ENCODE peak calls at places on chromosomes 12 and 14, in nine cellular contexts. F, K, E, P, I, U, Z, O and W are unnamed samples.

GRCh38 chr14:96104469-96105057 is 65.4 kb downstream of the C14orf132 start:
- DNase-seq in F (no peak), K (peak; percentile 80), E (no peak), P (peak; percentile 100), I (no peak), U (no peak), Z (peak; percentile 24), O (peak; percentile 98), W (peak; percentile 76)

GRCh38 chr12:43965899-43966298 is 130.0 kb downstream of the TMEM117 start:
- DNase-seq in F (no peak), K (no peak), E (no peak), P (no peak), I (no peak), U (no peak), Z (no peak), O (no peak), W (no peak)

GRCh38 chr12:11894890-11895289 is 175.8 kb upstream of the BCL2L14 start:
- DNase-seq in F (no peak), K (no peak), E (peak; percentile 44), P (no peak), I (no peak), U (no peak), Z (no peak), O (no peak), W (peak; percentile 92)

GRCh38 chr12:81670759-81671158 is 88.4 kb downstream of the PPFIA2 start:
- DNase-seq in F (no peak), K (no peak), E (no peak), P (no peak), I (no peak), U (no peak), Z (no peak), O (no peak), W (no peak)

GRCh38 chr14:98952595-98953325 is 319.2 kb downstream of the BCL11B start:
- DNase-seq in F (peak; percentile 23), K (no peak), E (no peak), P (no peak), I (no peak), U (no peak), Z (no peak), O (peak; percentile 86), W (no peak)

GRCh38 chr12:16788888-16789790 is 183.2 kb upstream of the LMO3 start:
- DNase-seq in F (no peak), K (no peak), E (peak; percentile 31), P (no peak), I (no peak), U (no peak), Z (no peak), O (no peak), W (peak; percentile 73)

GRCh38 chr14:32078794-32079663 is 1.9 kb downstream of the ARHGAP5 start:
- DNase-seq in F (peak; percentile 69), K (peak; percentile 35), E (peak; percentile 24), P (peak; percentile 58), I (no peak), U (no peak), Z (peak; percentile 96), O (peak; percentile 73), W (no peak)

GRCh38 chr14:104268725-104269436 is 130.5 kb downstream of the KIF26A start:
- DNase-seq in F (no peak), K (no peak), E (no peak), P (no peak), I (peak; percentile 27), U (no peak), Z (no peak), O (no peak), W (no peak)

GRCh38 chr12:49041036-49041880 is 19.3 kb downstream of the KMT2D start:
- DNase-seq in F (no peak), K (no peak), E (no peak), P (peak; percentile 21), I (no peak), U (no peak), Z (no peak), O (no peak), W (no peak)

GRCh38 chr12:119229837-119230236 is 51.1 kb downstream of the HSPB8 start:
- DNase-seq in F (peak; percentile 59), K (peak; percentile 69), E (peak; percentile 84), P (peak; percentile 43), I (peak; percentile 90), U (peak; percentile 72), Z (peak; percentile 55), O (peak; percentile 35), W (no peak)

GRCh38 chr12:65695077-65695865 is 129.0 kb upstream of the HMGA2 start:
- DNase-seq in F (peak; percentile 93), K (peak; percentile 69), E (no peak), P (no peak), I (no peak), U (no peak), Z (peak; percentile 15), O (peak; percentile 99), W (no peak)

GRCh38 chr12:22275847-22276246 is 58.7 kb downstream of the ST8SIA1 start:
- DNase-seq in F (no peak), K (peak; percentile 81), E (no peak), P (peak; percentile 98), I (peak; percentile 63), U (no peak), Z (no peak), O (peak; percentile 99), W (no peak)

GRCh38 chr12:25977047-25977446 is 18.6 kb downstream of the RASSF8 start:
- DNase-seq in F (no peak), K (no peak), E (peak; percentile 56), P (peak; percentile 37), I (no peak), U (no peak), Z (no peak), O (peak; percentile 97), W (no peak)

DNA sequence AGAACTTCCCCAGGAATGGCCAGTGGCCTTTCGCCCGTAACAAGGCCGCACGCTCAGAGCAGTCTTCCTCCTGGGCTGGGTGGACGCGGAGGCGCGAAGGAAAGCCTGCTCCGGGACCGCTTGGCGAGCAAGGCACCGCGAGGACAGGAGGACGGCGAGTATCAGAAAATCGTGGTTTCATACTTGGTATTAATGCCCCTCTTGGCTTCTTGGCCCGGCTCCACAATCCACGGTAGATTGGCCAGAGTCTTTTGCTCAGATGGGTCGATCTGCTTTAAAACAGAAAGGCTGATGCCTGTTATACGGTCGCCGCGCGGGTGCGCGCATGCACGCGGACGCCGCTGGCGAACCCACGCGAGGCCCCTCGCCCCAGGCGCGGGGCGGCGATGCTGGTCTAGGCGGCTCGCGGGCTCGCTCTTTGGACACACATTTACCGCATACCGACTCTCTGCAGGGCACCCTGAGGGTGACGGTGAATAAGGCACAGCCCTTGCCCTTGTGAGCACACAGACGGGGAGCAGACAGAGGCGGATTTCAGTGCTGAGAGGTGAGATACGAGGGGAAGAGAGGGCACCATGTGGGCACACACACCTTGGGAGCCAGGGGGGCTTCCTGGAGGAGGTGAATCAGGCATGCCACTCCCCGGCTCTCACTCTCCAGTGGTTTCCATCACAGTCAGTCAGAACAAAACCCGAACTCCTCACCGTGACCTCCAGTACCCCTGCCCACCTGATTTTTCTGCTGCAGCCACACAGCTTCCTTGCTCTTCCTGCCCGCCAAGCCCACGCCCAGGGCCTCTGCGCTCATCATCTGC is 100.7 kb downstream of the APAF1 start:
- DNase-seq in F (no peak), K (no peak), E (peak; percentile 26), P (peak; percentile 59), I (peak; percentile 46), U (no peak), Z (no peak), O (no peak), W (no peak)
- H3K4me2 ChIP-seq in F (no peak overlapping the region), K (peak overlapping the region; percentile 76), E (peak overlapping the region; percentile 72), P (peak overlapping the region; percentile 51), I (peak overlapping the region; percentile 67), U (no peak overlapping the region), Z (peak overlapping the region; percentile 75), O (peak overlapping the region; percentile 80), W (peak overlapping the region; percentile 48)

GRCh38 chr12:612293-612692 is 51.0 kb downstream of the NINJ2 start:
- DNase-seq in F (no peak), K (no peak), E (no peak), P (no peak), I (no peak), U (no peak), Z (no peak), O (no peak), W (no peak)

GRCh38 chr12:615620-616019 is 47.6 kb downstream of the NINJ2 start:
- DNase-seq in F (no peak), K (no peak), E (no peak), P (no peak), I (no peak), U (no peak), Z (no peak), O (no peak), W (no peak)

GRCh38 chr12:613996-614726 is 49.1 kb downstream of the NINJ2 start:
- DNase-seq in F (no peak), K (no peak), E (peak; percentile 61), P (no peak), I (peak; percentile 59), U (no peak), Z (peak; percentile 31), O (peak; percentile 17), W (no peak)

GRCh38 chr12:612886-613285 is 50.4 kb downstream of the NINJ2 start:
- DNase-seq in F (no peak), K (no peak), E (no peak), P (no peak), I (no peak), U (no peak), Z (no peak), O (no peak), W (no peak)

GRCh38 chr12:614727-615060 is 48.6 kb downstream of the NINJ2 start:
- DNase-seq in F (no peak), K (no peak), E (no peak), P (no peak), I (no peak), U (no peak), Z (no peak), O (no peak), W (no peak)
- H3K4me2 ChIP-seq in F (no peak overlapping the region), K (no peak overlapping the region), E (no peak overlapping the region), P (no peak overlapping the region), I (no peak overlapping the region), U (no peak overlapping the region), Z (peak overlapping the region; percentile 39), O (no peak overlapping the region), W (no peak overlapping the region)

GRCh38 chr12:42426733-42427132 is 100.8 kb downstream of the PPHLN1 start:
- DNase-seq in F (peak; percentile 49), K (no peak), E (peak; percentile 35), P (no peak), I (peak; percentile 55), U (peak; percentile 59), Z (no peak), O (peak; percentile 83), W (no peak)

GRCh38 chr12:42420385-42420784 is 94.4 kb downstream of the PPHLN1 start:
- DNase-seq in F (no peak), K (no peak), E (no peak), P (no peak), I (no peak), U (no peak), Z (no peak), O (no peak), W (no peak)

GRCh38 chr12:42422785-42423184 is 96.8 kb downstream of the PPHLN1 start:
- DNase-seq in F (no peak), K (no peak), E (no peak), P (no peak), I (no peak), U (no peak), Z (no peak), O (no peak), W (no peak)

GRCh38 chr12:42421844-42422779 is 96.1 kb downstream of the PPHLN1 start:
- DNase-seq in F (no peak), K (no peak), E (no peak), P (no peak), I (no peak), U (peak; percentile 18), Z (no peak), O (peak; percentile 80), W (no peak)
- H3K4me2 ChIP-seq in F (no peak overlapping the region), K (no peak overlapping the region), E (no peak overlapping the region), P (no peak overlapping the region), I (no peak overlapping the region), U (no peak overlapping the region), Z (no peak overlapping the region), O (peak overlapping the region; percentile 62), W (no peak overlapping the region)

GRCh38 chr12:32533971-32534590 is 134.7 kb downstream of the FGD4 start:
- DNase-seq in F (peak; percentile 1), K (peak; percentile 84), E (peak; percentile 24), P (peak; percentile 17), I (peak; percentile 47), U (no peak), Z (peak; percentile 94), O (peak; percentile 97), W (peak; percentile 89)
- H3K4me2 ChIP-seq in F (peak overlapping the region; percentile 23), K (peak overlapping the region; percentile 72), E (no peak overlapping the region), P (no peak overlapping the region), I (no peak overlapping the region), U (no peak overlapping the region), Z (peak overlapping the region; percentile 76), O (peak overlapping the region; percentile 33), W (peak overlapping the region; percentile 86)